ENCODE peak calls at places on chromosomes 13 and 19, in nine cellular contexts. W, O, S, X, Y, H, T, D and Q are unnamed samples.

GRCh38 chr13:31090921-31091624 is 70.6 kb downstream of the HSPH1 start:
- DNase-seq in H (no peak), S (peak; percentile 23), O (no peak), Y (no peak), D (peak; percentile 39), T (no peak), X (peak; percentile 53), W (no peak), Q (no peak)

GRCh38 chr19:2732883-2733282 is 6.9 kb downstream of the SLC39A3 start:
- DNase-seq in S (no peak), D (no peak), H (no peak), W (no peak), X (no peak), T (no peak), Y (no peak), O (no peak), Q (no peak)

GRCh38 chr19:46787331-46788100 is 878 bp downstream of the SLC1A5 start:
- DNase-seq in W (peak; percentile 64), Y (peak; percentile 28), D (peak; percentile 85), X (peak; percentile 89), O (peak; percentile 24), H (no peak), S (peak; percentile 63), T (peak; percentile 62), Q (peak; percentile 25)

GRCh38 chr19:29860492-29860891 is 48.7 kb downstream of the CCNE1 start:
- DNase-seq in W (no peak), Y (no peak), D (peak; percentile 67), H (no peak), O (no peak), X (no peak), S (no peak), T (no peak), Q (no peak)

GRCh38 chr19:48975947-48976847 is 11.1 kb downstream of the FTL start:
- DNase-seq in D (peak; percentile 82), Y (no peak), S (no peak), H (no peak), X (no peak), W (no peak), O (no peak), T (no peak), Q (no peak)

GRCh38 chr19:37977992-37978391 is 71.0 kb downstream of the SIPA1L3 start:
- DNase-seq in H (no peak), W (no peak), Y (no peak), X (peak; percentile 57), S (peak; percentile 98), O (peak; percentile 94), D (no peak), T (no peak), Q (no peak)

GRCh38 chr19:16293133-16294085 is 31.2 kb upstream of the KLF2 start:
- DNase-seq in X (peak; percentile 100), Y (peak; percentile 90), H (peak; percentile 63), S (peak; percentile 96), W (peak; percentile 71), O (peak; percentile 96), T (peak; percentile 66), D (no peak), Q (no peak)

GRCh38 chr13:43110036-43110435 is 86.7 kb downstream of the DNAJC15 start:
- DNase-seq in O (no peak), T (no peak), X (no peak), W (no peak), S (no peak), Y (no peak), H (no peak), D (no peak), Q (no peak)

GRCh38 chr13:100674363-100674847 is at the start of gene TMTC4:
- DNase-seq in X (no peak), D (no peak), T (peak; percentile 32), W (no peak), H (no peak), Y (no peak), S (no peak), O (no peak), Q (no peak)

GRCh38 chr19:24086974-24087595 is at the start of gene ZNF254:
- DNase-seq in T (peak; percentile 89), H (peak; percentile 86), S (peak; percentile 96), W (peak; percentile 92), X (peak; percentile 95), D (peak; percentile 97), O (peak; percentile 97), Y (peak; percentile 94), Q (peak; percentile 71)

GRCh38 chr13:30690282-30691188 is 44.8 kb upstream of the ALOX5AP start:
- DNase-seq in O (peak; percentile 92), W (peak; percentile 61), T (peak; percentile 74), Y (peak; percentile 23), H (no peak), X (peak; percentile 98), S (peak; percentile 95), D (no peak), Q (peak; percentile 21)

GRCh38 chr19:2495651-2496316 is 19.9 kb downstream of the GADD45B start:
- DNase-seq in Y (no peak), D (no peak), S (no peak), W (no peak), X (peak; percentile 47), T (peak; percentile 63), H (no peak), O (no peak), Q (no peak)

GRCh38 chr19:14089662-14090508 is 666 bp downstream of the SAMD1 start:
- DNase-seq in T (peak; percentile 63), X (peak; percentile 75), O (peak; percentile 35), D (peak; percentile 71), S (peak; percentile 79), Y (peak; percentile 58), H (no peak), W (no peak), Q (peak; percentile 64)

GRCh38 chr19:7294571-7295212 is 478 bp upstream of the INSR start:
- DNase-seq in Y (peak; percentile 48), O (no peak), T (peak; percentile 83), X (peak; percentile 52), H (peak; percentile 23), W (peak; percentile 72), S (peak; percentile 34), D (peak; percentile 75), Q (no peak)

GRCh38 chr19:21321996-21322395 is 7.2 kb downstream of the ZNF708 start:
- DNase-seq in H (no peak), Y (no peak), T (no peak), O (peak; percentile 9), D (no peak), S (peak; percentile 76), X (peak; percentile 53), W (no peak), Q (no peak)

GRCh38 chr13:21047591-21048282 is 13.6 kb downstream of the LATS2 start:
- DNase-seq in Y (no peak), X (no peak), T (no peak), S (no peak), W (no peak), O (no peak), D (no peak), H (no peak), Q (no peak)

GRCh38 chr19:19051478-19052213 is 12.1 kb upstream of the SLC25A42 start:
- DNase-seq in S (no peak), W (no peak), T (no peak), D (no peak), Y (no peak), H (no peak), X (no peak), O (no peak), Q (no peak)
- H3K36me3 ChIP-seq in S (peaks cover 26% of the 10 kb centered on the region), W (peaks cover 19% of the 10 kb centered on the region), T (no peaks in the 10 kb centered on the region), D (peaks cover 75% of the 10 kb centered on the region), Y (peaks cover 36% of the 10 kb centered on the region), H (peaks cover 18% of the 10 kb centered on the region), X (peaks cover 12% of the 10 kb centered on the region), O (peaks cover 47% of the 10 kb centered on the region), Q (peaks cover 12% of the 10 kb centered on the region)

DNA sequence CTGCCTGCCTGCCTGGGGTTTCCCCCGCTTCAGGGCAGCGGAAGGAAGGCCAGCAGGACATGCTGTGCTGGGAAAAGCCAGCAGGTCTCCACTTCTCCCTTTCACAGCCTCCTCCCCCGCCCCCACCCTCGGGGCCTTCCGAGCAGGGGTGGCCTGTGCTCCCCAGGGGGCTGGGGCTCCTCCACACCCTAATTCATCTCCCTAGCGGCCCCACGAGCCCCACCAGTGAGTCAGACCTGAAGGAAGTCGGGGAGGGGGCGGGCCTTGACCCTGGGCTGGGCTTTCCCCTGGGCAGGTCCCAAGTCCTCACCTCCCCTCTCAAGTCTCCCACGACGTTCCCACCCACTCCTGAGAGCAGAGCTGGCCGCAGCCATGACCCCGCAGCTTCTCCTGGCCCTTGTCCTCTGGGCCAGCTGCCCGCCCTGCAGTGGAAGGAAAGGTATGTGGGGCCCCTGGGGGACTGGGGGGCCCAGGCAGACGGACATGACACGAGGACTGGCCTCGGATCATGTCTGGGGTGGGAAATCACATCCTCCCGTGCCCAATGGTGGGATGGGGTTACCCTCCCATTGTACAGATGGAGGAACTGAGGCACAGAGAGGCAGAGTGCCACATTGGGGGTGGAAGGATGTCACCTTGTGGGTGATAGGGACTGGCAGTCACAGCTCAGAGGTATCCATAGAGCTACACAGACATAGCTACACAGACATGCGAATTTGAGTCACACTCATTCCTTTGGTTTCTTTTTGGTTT is at the start of gene EBI3:
- DNase-seq in W (no peak), S (peak; percentile 67), Y (no peak), X (peak; percentile 74), T (peak; percentile 34), O (peak; percentile 70), H (no peak), D (peak; percentile 76), Q (no peak)
- H3K4me3 ChIP-seq in W (no peak within 1 kb of the TSS), S (no peak within 1 kb of the TSS), Y (no peak within 1 kb of the TSS), X (no peak within 1 kb of the TSS), T (no peak within 1 kb of the TSS), O (no peak within 1 kb of the TSS), H (peak within 1 kb of the TSS; percentile 42), D (no peak within 1 kb of the TSS), Q (no peak within 1 kb of the TSS)

DNA sequence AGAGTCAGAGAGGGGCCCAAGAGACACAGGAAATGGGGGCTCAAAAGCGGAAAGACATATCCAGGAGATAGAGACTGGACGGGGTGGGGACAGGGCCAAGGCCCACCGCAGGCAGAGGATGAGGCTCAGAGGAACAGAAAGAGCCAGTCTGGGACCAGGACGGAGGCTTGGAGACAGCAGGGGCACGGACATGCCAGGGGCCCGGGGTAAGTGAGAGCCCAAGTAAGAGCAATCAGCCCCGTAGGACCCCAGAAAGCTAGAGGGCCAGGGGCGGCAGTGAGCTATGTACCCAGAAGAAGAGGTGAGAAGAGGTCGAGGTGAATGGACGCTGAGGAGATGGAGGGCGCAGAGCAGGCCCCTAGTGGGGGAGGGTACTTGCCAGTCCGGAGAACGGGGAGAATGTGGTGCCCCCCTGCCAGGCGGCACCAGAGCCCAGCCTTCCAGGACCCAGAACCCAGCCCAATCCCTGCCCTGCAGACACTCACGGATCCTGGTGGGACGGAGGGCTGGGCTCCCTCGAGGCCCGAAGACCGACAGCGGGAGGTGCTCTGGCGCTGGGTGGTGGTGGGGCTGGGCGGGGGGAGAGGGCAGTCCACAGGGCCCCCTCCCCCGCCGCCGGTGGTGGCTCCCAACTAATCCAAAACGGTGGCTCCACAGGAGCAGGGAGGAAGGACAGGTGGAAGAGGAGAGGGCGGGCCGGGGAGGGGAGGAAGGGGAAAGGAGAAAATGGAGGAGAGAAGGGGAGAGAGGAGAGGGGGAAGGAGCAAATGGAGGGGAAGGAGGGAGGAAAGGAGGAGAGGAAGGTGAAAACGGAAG is 1.0 kb downstream of the GRIK5 start:
- DNase-seq in H (no peak), X (no peak), S (no peak), Y (no peak), T (no peak), O (no peak), W (no peak), D (peak; percentile 67), Q (no peak)
- H3K27ac ChIP-seq in H (peak overlapping the region; percentile 54), X (no peak overlapping the region), S (no peak overlapping the region), Y (no peak overlapping the region), T (peak overlapping the region; percentile 5), O (no peak overlapping the region), W (no peak overlapping the region), D (no peak overlapping the region), Q (no peak overlapping the region)

DNA sequence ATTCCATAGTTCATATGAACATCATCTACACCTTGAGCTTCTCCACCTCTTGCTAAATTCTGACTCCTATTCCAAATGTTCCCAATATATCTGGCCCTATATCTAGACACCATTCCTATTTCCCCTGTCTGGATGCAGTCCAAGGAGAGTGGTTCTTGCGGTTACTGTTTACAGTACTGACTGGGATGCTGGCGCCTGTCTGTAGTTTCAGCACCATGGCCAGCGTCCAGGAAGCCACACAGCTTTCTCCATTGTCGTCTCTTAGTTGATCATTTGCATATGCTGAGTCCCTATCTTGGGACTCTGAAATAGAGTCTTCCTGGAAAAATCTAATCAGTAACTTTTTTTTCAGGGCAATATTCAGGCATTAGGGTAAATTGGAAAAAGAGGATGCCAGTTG is 14.9 kb downstream of the LAIR2 start:
- DNase-seq in D (peak; percentile 86), X (peak; percentile 46), O (peak; percentile 33), S (peak; percentile 27), W (peak; percentile 33), T (peak; percentile 37), Y (peak; percentile 86), H (no peak), Q (peak; percentile 22)
- H3K36me3 ChIP-seq in D (no peaks in the 10 kb centered on the region), X (no peaks in the 10 kb centered on the region), O (no peaks in the 10 kb centered on the region), S (no peaks in the 10 kb centered on the region), W (no peaks in the 10 kb centered on the region), T (no peaks in the 10 kb centered on the region), Y (no peaks in the 10 kb centered on the region), H (no peaks in the 10 kb centered on the region), Q (no peaks in the 10 kb centered on the region)